ENCODE peak calls at places on chromosomes 3 and 15, in ten cellular contexts. W is A549, D is suprapubic skin, E is left ventricle myocardium inferior, P is uterus, A is coronary artery, C is gastrocnemius medialis, N is brain microvascular endothelial cell, U is H1, V is psoas muscle. J is an unnamed sample.

GRCh38 chr3:61663728-61664492 is 102.5 kb downstream of the PTPRG start:
- DNase-seq in W (peak; percentile 21), D (no peak), E (no peak), P (no peak), A (no peak), C (no peak), N (peak; percentile 91), U (peak; percentile 47), V (no peak), J (no peak)

GRCh38 chr3:128436214-128436613 is 30.5 kb downstream of the DNAJB8 start:
- DNase-seq in W (no peak), D (no peak), E (no peak), P (no peak), A (no peak), C (no peak), N (no peak), U (no peak), V (no peak), J (no peak)

GRCh38 chr3:89762360-89762759 is 654.9 kb downstream of the EPHA3 start:
- DNase-seq in W (no peak), D (no peak), E (no peak), P (no peak), A (no peak), C (no peak), N (no peak), U (no peak), V (no peak), J (no peak)

GRCh38 chr3:159128628-159129027 is 326.8 kb downstream of the MFSD1 start:
- DNase-seq in W (no peak), D (no peak), E (no peak), P (no peak), A (no peak), C (no peak), N (no peak), U (no peak), V (no peak), J (no peak)

GRCh38 chr3:173583496-173583895 is 186.0 kb downstream of the NLGN1 start:
- DNase-seq in W (no peak), D (no peak), E (no peak), P (no peak), A (no peak), C (no peak), N (no peak), U (no peak), V (no peak), J (no peak)

GRCh38 chr15:52392008-52392687 is 96.5 kb upstream of the MYO5C start:
- DNase-seq in W (no peak), D (no peak), E (no peak), P (no peak), A (no peak), C (no peak), N (no peak), U (no peak), V (no peak), J (no peak)

GRCh38 chr3:111301238-111301798 is 229.7 kb downstream of the NECTIN3 start:
- DNase-seq in W (no peak), D (no peak), E (no peak), P (no peak), A (no peak), C (no peak), N (no peak), U (no peak), V (no peak), J (no peak)

GRCh38 chr3:130905551-130905950 is 11.7 kb downstream of the ATP2C1 start:
- DNase-seq in W (no peak), D (no peak), E (no peak), P (no peak), A (no peak), C (no peak), N (peak; percentile 12), U (no peak), V (no peak), J (no peak)

GRCh38 chr3:21417991-21418390 is 333.0 kb downstream of the ZNF385D start:
- DNase-seq in W (no peak), D (no peak), E (no peak), P (no peak), A (no peak), C (no peak), N (peak; percentile 10), U (no peak), V (no peak), J (no peak)

GRCh38 chr3:46865034-46865507 is 1.8 kb upstream of the MYL3 start:
- DNase-seq in W (no peak), D (no peak), E (peak; percentile 68), P (peak; percentile 44), A (no peak), C (no peak), N (no peak), U (no peak), V (peak; percentile 79), J (peak; percentile 51)

GRCh38 chr15:96348112-96349027 is 17.9 kb downstream of the NR2F2 start:
- DNase-seq in W (no peak), D (no peak), E (no peak), P (no peak), A (peak; percentile 58), C (no peak), N (peak; percentile 18), U (peak; percentile 50), V (no peak), J (no peak)

GRCh38 chr3:41265011-41265545 is 65.8 kb downstream of the CTNNB1 start:
- DNase-seq in W (peak; percentile 23), D (no peak), E (no peak), P (no peak), A (no peak), C (no peak), N (peak; percentile 61), U (no peak), V (no peak), J (no peak)

GRCh38 chr3:71421820-71422566 is 161.5 kb downstream of the FOXP1 start:
- DNase-seq in W (no peak), D (no peak), E (no peak), P (no peak), A (no peak), C (no peak), N (no peak), U (no peak), V (no peak), J (no peak)

GRCh38 chr3:143302638-143303171 is 183.1 kb downstream of the CHST2 start:
- DNase-seq in W (no peak), D (no peak), E (peak; percentile 58), P (peak; percentile 41), A (no peak), C (peak; percentile 21), N (peak; percentile 80), U (no peak), V (peak; percentile 73), J (no peak)

GRCh38 chr3:114880078-114880477 is 267.0 kb downstream of the ZBTB20 start:
- DNase-seq in W (no peak), D (no peak), E (no peak), P (no peak), A (no peak), C (no peak), N (peak; percentile 34), U (no peak), V (no peak), J (no peak)

GRCh38 chr3:133394561-133395311 is 5.1 kb upstream of the BFSP2 start:
- DNase-seq in W (no peak), D (peak; percentile 20), E (no peak), P (no peak), A (no peak), C (no peak), N (no peak), U (no peak), V (no peak), J (no peak)

GRCh38 chr15:98277602-98278001 is 317.1 kb downstream of the ARRDC4 start:
- DNase-seq in W (no peak), D (no peak), E (no peak), P (no peak), A (no peak), C (no peak), N (no peak), U (no peak), V (no peak), J (no peak)
- H3K4me3 ChIP-seq in W (no peak overlapping the region), D (no peak overlapping the region), E (no peak overlapping the region), P (no peak overlapping the region), A (no peak overlapping the region), C (no peak overlapping the region), N (no peak overlapping the region), U (no peak overlapping the region), V (no peak overlapping the region), J (no peak overlapping the region)

DNA sequence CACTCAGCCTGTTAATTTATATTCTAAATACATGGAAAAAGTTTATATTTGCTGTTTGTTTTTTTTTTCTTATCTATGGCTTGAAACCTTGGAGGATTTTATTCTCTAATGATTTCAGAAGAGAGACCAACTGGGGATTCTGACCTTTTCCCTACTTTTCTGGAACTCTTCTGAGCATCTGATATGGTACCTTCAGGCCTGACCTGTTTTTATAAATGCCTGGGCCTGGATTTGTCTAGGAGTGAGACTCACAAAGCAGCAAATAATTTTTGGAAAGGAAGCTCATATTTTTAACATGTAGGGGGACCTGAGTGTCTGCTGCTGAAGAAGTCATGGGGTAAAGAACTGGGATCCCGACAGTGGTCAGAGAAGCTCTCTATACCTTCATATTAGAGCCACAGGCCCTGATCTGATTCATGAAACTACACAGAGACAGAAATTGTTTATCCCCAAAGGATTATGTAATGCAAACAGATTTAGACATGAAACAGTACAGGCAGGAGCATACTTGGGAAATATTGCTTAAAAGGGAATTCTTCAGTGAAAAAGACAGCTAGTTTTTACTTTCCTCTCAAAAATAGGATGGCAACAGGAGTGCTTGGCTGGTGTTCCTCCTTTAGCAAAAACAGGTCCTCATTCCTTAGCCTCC is 15.9 kb downstream of the PPM1L start:
- DNase-seq in W (no peak), D (no peak), E (no peak), P (no peak), A (no peak), C (no peak), N (no peak), U (no peak), V (no peak), J (no peak)
- H3K4me3 ChIP-seq in W (no peak overlapping the region), D (no peak overlapping the region), E (no peak overlapping the region), P (no peak overlapping the region), A (no peak overlapping the region), C (no peak overlapping the region), N (no peak overlapping the region), U (no peak overlapping the region), V (no peak overlapping the region), J (no peak overlapping the region)

GRCh38 chr3:97872209-97873042 is 50.6 kb downstream of the CRYBG3 start:
- DNase-seq in W (no peak), D (no peak), E (no peak), P (peak; percentile 23), A (no peak), C (no peak), N (peak; percentile 91), U (no peak), V (no peak), J (no peak)

GRCh38 chr3:97871206-97871605 is 49.4 kb downstream of the CRYBG3 start:
- DNase-seq in W (no peak), D (no peak), E (no peak), P (no peak), A (no peak), C (no peak), N (no peak), U (no peak), V (no peak), J (no peak)

GRCh38 chr3:97871788-97872187 is 50.0 kb downstream of the CRYBG3 start:
- DNase-seq in W (no peak), D (no peak), E (no peak), P (no peak), A (no peak), C (no peak), N (no peak), U (no peak), V (no peak), J (no peak)
- H3K4me3 ChIP-seq in W (no peak overlapping the region), D (no peak overlapping the region), E (no peak overlapping the region), P (no peak overlapping the region), A (no peak overlapping the region), C (no peak overlapping the region), N (peak overlapping the region; percentile 1), U (no peak overlapping the region), V (no peak overlapping the region), J (no peak overlapping the region)

GRCh38 chr3:98519351-98519750 is 3.4 kb downstream of the CLDND1 start:
- DNase-seq in W (no peak), D (no peak), E (no peak), P (no peak), A (no peak), C (no peak), N (no peak), U (no peak), V (no peak), J (no peak)
- H3K4me3 ChIP-seq in W (no peak overlapping the region), D (no peak overlapping the region), E (no peak overlapping the region), P (no peak overlapping the region), A (no peak overlapping the region), C (no peak overlapping the region), N (no peak overlapping the region), U (no peak overlapping the region), V (no peak overlapping the region), J (no peak overlapping the region)

J was measured in aorta.